ENCODE peak calls at places on chromosome 15, in four cellular contexts. U is GM12878, N is K562, V is GM12891. T is an unnamed sample.

GRCh38 chr15:51065781-51066180 is 28.9 kb downstream of the TNFAIP8L3 start:
- DNase-seq in U (no peak), N (no peak), V (no peak), T (no peak)

GRCh38 chr15:90742082-90742481 is 24.9 kb downstream of the BLM start:
- DNase-seq in U (no peak), N (peak), V (no peak), T (no peak)

GRCh38 chr15:38275951-38276350 is 23.3 kb downstream of the SPRED1 start:
- DNase-seq in U (no peak), N (no peak), V (no peak), T (no peak)

GRCh38 chr15:81752149-81752942 is 293.5 kb downstream of the MEX3B start:
- DNase-seq in U (no peak), N (peak), V (no peak), T (peak)

GRCh38 chr15:43498988-43499387 is 6.0 kb upstream of the TP53BP1 start:
- DNase-seq in U (no peak), N (peak), V (no peak), T (no peak)

GRCh38 chr15:84608707-84609284 is 8.0 kb downstream of the ZSCAN2 start:
- DNase-seq in U (no peak), N (no peak), V (no peak), T (no peak)

GRCh38 chr15:93321881-93322282 is 232.9 kb upstream of the RGMA start:
- DNase-seq in U (no peak), N (no peak), V (no peak), T (no peak)

GRCh38 chr15:85691350-85692240 is 103.1 kb downstream of the KLHL25 start:
- DNase-seq in U (peak), N (no peak), V (no peak), T (no peak)

GRCh38 chr15:28934645-28935044 is 48.9 kb downstream of the APBA2 start:
- DNase-seq in U (no peak), N (no peak), V (no peak), T (no peak)

GRCh38 chr15:31236184-31237041 is 90.2 kb upstream of the KLF13 start:
- DNase-seq in U (no peak), N (peak), V (no peak), T (no peak)

GRCh38 chr15:77634266-77634962 is 1.7 kb upstream of the LINGO1 start:
- DNase-seq in U (no peak), N (peak), V (peak), T (peak)

GRCh38 chr15:55248895-55249294 is 40.7 kb downstream of the RAB27A start:
- DNase-seq in U (no peak), N (no peak), V (no peak), T (no peak)

GRCh38 chr15:75758071-75758872 is 45.6 kb upstream of the CSPG4 start:
- DNase-seq in U (peak), N (peak), V (peak), T (peak)
- TF ChIP-seq SPI1 in U (no peak), N (no peak), V (no peak), T (no peak)

GRCh38 chr15:95440712-95441111 is 889.8 kb upstream of the NR2F2 start:
- DNase-seq in U (no peak), N (no peak), V (no peak), T (no peak)
- TF ChIP-seq SPI1 in U (no peak), N (no peak), V (no peak), T (no peak)

GRCh38 chr15:48109856-48110531 is 10.8 kb upstream of the SLC24A5 start:
- DNase-seq in U (no peak), N (no peak), V (no peak), T (no peak)
- TF ChIP-seq SPI1 in U (no peak), N (no peak), V (no peak), T (no peak)

DNA sequence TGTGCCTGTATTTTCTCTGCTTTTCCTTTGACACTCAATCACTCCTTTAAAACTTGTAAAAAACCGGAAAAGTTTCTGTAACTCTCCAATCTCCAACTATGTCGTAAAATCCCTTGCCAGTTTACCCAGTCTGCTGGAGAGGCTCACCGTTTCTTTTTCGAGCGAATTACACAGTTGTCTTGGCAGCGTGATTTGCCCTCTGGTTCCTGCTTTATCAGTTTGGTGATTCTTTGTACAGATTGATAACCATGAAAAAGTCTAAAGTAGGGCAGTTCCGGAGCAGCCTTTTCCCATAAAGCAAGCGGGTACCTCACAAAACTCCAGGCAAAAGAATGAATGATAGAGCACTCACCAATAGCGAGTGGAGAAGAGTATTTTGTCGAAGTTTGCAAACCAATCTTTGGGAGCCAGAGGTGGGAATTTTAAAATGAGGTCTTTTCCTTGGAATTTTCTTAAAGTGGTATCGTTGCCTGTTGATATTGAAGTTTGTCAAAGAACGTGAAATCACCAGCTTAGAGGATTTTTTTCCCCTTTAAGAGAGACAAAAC is at the start of gene TTC23:
- DNase-seq in U (no peak), N (peak), V (no peak), T (peak)
- TF ChIP-seq SPI1 in U (no peak), N (no peak), V (no peak), T (no peak)

DNA sequence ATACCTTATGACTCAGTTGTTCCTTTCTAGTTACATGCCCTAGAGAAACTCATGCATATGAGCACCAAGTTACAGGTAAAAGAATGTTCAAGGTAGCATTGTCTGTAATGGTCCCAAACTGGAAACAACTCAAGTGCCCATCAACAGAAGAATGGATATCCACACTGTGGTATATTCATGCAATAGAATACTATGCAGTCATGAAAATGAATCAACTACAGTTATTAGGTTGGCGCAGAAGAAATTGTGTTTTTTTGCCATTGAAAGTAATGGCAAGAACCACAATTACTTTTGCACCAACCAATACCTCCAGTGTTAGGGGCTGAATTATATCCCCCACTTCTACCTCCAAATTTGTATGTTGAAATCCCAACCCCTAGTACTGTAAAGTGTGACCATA is 9.7 kb upstream of the RNU6-1 start:
- DNase-seq in U (no peak), N (no peak), V (no peak), T (no peak)
- TF ChIP-seq SPI1 in U (no peak), N (no peak), V (no peak), T (no peak)

GRCh38 chr15:96353931-96354730 is 23.6 kb downstream of the NR2F2 start:
- DNase-seq in U (no peak), N (peak), V (no peak), T (peak)
- TF ChIP-seq SPI1 in U (no peak), N (no peak), V (no peak), T (no peak)

GRCh38 chr15:101215681-101216080 is 36.2 kb downstream of the CHSY1 start:
- DNase-seq in U (no peak), N (no peak), V (no peak), T (no peak)
- TF ChIP-seq SPI1 in U (no peak), N (no peak), V (no peak), T (no peak)

DNA sequence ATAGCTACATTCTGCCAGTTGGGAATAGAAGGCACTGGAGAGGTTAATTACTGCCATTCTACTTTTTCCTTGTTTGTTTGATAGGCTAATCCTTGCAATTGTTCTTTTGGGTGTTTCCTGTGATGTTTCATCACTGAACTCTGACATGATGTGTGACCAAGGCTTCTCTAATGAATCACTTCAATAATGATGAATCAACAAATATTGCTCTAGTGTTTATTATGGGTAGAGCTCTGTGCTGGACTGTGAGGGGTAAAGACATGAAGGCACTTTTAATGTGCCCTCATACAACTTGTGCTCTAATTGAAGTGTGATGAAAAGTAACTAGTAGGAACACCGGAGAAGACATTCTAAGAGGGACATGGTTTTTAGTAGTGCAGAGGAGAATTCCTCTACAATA is 233.6 kb downstream of the WDR72 start:
- DNase-seq in U (no peak), N (no peak), V (no peak), T (no peak)
- TF ChIP-seq SPI1 in U (no peak), N (no peak), V (no peak), T (no peak)

GRCh38 chr15:70192490-70192889 is 94.8 kb upstream of the TLE3 start:
- DNase-seq in U (no peak), N (no peak), V (no peak), T (no peak)

GRCh38 chr15:70190296-70190695 is 92.6 kb upstream of the TLE3 start:
- DNase-seq in U (no peak), N (no peak), V (no peak), T (no peak)

GRCh38 chr15:70190965-70191364 is 93.2 kb upstream of the TLE3 start:
- DNase-seq in U (no peak), N (no peak), V (no peak), T (no peak)

GRCh38 chr15:70193734-70194133 is 96.0 kb upstream of the TLE3 start:
- DNase-seq in U (no peak), N (no peak), V (no peak), T (no peak)

DNA sequence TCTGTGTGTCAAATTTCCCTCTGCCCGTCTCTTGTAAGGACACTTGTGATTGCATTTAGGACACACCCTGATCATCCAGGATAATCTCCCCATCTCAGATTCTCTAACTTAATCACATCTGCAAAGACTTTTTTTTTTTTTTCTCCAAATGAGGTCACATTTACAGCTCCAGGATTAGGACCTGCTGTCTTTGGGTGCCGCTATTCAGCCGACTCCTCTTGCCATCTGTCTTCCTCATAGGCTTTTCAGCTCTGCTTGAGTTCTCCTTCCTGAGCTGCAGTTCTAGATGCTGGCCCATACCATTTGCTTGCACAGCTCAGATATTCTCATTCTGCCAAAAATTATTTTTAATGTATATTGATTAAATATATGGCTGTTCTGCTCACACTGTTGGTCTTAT is 94.3 kb upstream of the TLE3 start:
- DNase-seq in U (no peak), N (no peak), V (no peak), T (no peak)
- TF ChIP-seq SPI1 in U (no peak), N (no peak), V (no peak), T (no peak)

T was measured in HL-60.